ENCODE peak calls at places on chromosomes 16 and 17, in five cellular contexts. P is ascending aorta; W is heart right ventricle; G is CD8-positive, alpha-beta memory T cell; L is H9. N is an unnamed sample. For H3K9me3, the result is how much of the 10 kb centered on the place peaks cover.

GRCh38 chr16:85220125-85220839 is 108.0 kb upstream of the CIBAR2 start:
- DNase-seq in G (no peak), W (peak), P (no peak), L (no peak), N (no peak)

GRCh38 chr17:9669551-9670008 is 24.3 kb downstream of the USP43 start:
- DNase-seq in L (no peak), W (no peak), P (no peak), G (no peak), N (no peak)

GRCh38 chr17:3012926-3013581 is 50.4 kb downstream of the OR1D5 start:
- DNase-seq in L (peak), W (peak), G (peak), P (no peak), N (peak)

GRCh38 chr16:58492735-58493134 is 7.2 kb upstream of the NDRG4 start:
- DNase-seq in W (no peak), G (no peak), P (no peak), L (peak), N (no peak)

GRCh38 chr16:18792836-18793433 is 2.8 kb upstream of the RPS15A start:
- DNase-seq in L (no peak), P (no peak), W (no peak), G (no peak), N (no peak)

GRCh38 chr16:30113031-30113710 is at the start of gene GDPD3:
- DNase-seq in W (no peak), P (no peak), G (no peak), L (peak), N (no peak)

GRCh38 chr17:75011788-75012319 is 616 bp upstream of the MRPL58 start:
- DNase-seq in G (no peak), W (peak), P (no peak), L (no peak), N (no peak)

GRCh38 chr16:83920894-83921491 is 22.1 kb downstream of the MLYCD start:
- DNase-seq in G (no peak), P (no peak), L (no peak), W (no peak), N (no peak)

GRCh38 chr17:17071531-17072360 is 29.5 kb downstream of the MPRIP start:
- DNase-seq in W (no peak), P (no peak), L (no peak), G (no peak), N (no peak)

GRCh38 chr17:32331243-32332040 is 10.5 kb downstream of the C17orf75 start:
- DNase-seq in P (no peak), G (no peak), L (no peak), W (no peak), N (no peak)

GRCh38 chr17:64016248-64016784 is 4.1 kb downstream of the ICAM2 start:
- DNase-seq in P (no peak), L (no peak), G (peak), W (no peak), N (no peak)

GRCh38 chr16:751152-752007 is 9.2 kb upstream of the MSLN start:
- DNase-seq in P (no peak), G (no peak), W (no peak), L (no peak), N (no peak)

GRCh38 chr16:56789360-56789759 is 59.4 kb downstream of the NUP93 start:
- DNase-seq in W (peak), L (no peak), P (no peak), G (peak), N (peak)

GRCh38 chr17:38322156-38322779 is 21.5 kb downstream of the GPR179 start:
- DNase-seq in P (no peak), W (peak), G (peak), L (peak), N (peak)

GRCh38 chr17:40437095-40437732 is 6.0 kb upstream of the IGFBP4 start:
- DNase-seq in G (no peak), W (no peak), P (no peak), L (no peak), N (no peak)

GRCh38 chr17:29615048-29615385 is 7.7 kb downstream of the CORO6 start:
- DNase-seq in P (no peak), W (no peak), G (peak), L (no peak), N (peak)

GRCh38 chr17:68195667-68196393 is 52.0 kb upstream of the AMZ2 start:
- DNase-seq in W (no peak), P (no peak), L (peak), G (no peak), N (no peak)

GRCh38 chr16:70433456-70434103 is 5.3 kb downstream of the ST3GAL2 start:
- DNase-seq in W (peak), L (no peak), G (no peak), P (no peak), N (no peak)

GRCh38 chr17:35872581-35872980 is 3.9 kb upstream of the HEATR9 start:
- DNase-seq in W (no peak), P (no peak), G (no peak), L (no peak), N (no peak)

GRCh38 chr17:76497979-76498885 is 3.0 kb downstream of the RHBDF2 start:
- DNase-seq in L (peak), G (no peak), P (peak), W (peak), N (no peak)

GRCh38 chr16:14510939-14511797 is 118.9 kb downstream of the PARN start:
- DNase-seq in P (no peak), W (no peak), L (no peak), G (no peak), N (no peak)

GRCh38 chr16:65788434-65789147 is 577.9 kb upstream of the CDH5 start:
- DNase-seq in P (no peak), W (no peak), G (no peak), L (no peak), N (no peak)

GRCh38 chr16:81008151-81008789 is 1.3 kb downstream of the CENPN start:
- DNase-seq in P (no peak), L (no peak), W (no peak), G (no peak), N (peak)

GRCh38 chr17:78384479-78385175 is 6.2 kb downstream of the PGS1 start:
- DNase-seq in L (no peak), G (no peak), W (no peak), P (no peak), N (no peak)

GRCh38 chr16:23183486-23183862 is 929 bp downstream of the SCNN1G start:
- DNase-seq in L (no peak), G (no peak), P (no peak), W (no peak), N (no peak)

GRCh38 chr17:81049973-81050551 is 15.1 kb downstream of the BAIAP2 start:
- DNase-seq in G (no peak), W (no peak), L (peak), P (no peak), N (no peak)

GRCh38 chr16:78035012-78035411 is 12.7 kb downstream of the CLEC3A start:
- DNase-seq in L (no peak), P (no peak), W (no peak), G (no peak), N (no peak)

GRCh38 chr17:77737442-77738265 is 220.8 kb upstream of the TNRC6C start:
- DNase-seq in G (no peak), W (peak), L (peak), P (no peak), N (no peak)

GRCh38 chr16:78310990-78311561 is 211.6 kb downstream of the WWOX start:
- DNase-seq in P (no peak), L (peak), W (no peak), G (no peak), N (no peak)

GRCh38 chr17:43745541-43745940 is 13.1 kb downstream of the SOST start:
- DNase-seq in G (no peak), P (no peak), W (no peak), L (no peak), N (no peak)

GRCh38 chr16:84194470-84195200 is 3.7 kb downstream of the ADAD2 start:
- DNase-seq in L (no peak), P (no peak), W (no peak), G (peak), N (no peak)

GRCh38 chr17:17784599-17785264 is 52.1 kb downstream of the SREBF1 start:
- DNase-seq in W (no peak), G (peak), P (no peak), L (no peak), N (no peak)

GRCh38 chr17:49249292-49249794 is 18.8 kb upstream of the PHOSPHO1 start:
- DNase-seq in P (no peak), G (no peak), W (peak), L (no peak), N (no peak)

GRCh38 chr16:73000020-73000906 is 47.7 kb downstream of the ZFHX3 start:
- DNase-seq in L (no peak), W (peak), P (no peak), G (no peak), N (no peak)

GRCh38 chr17:75411328-75412067 is 6.0 kb upstream of the GRB2 start:
- DNase-seq in G (no peak), L (no peak), W (no peak), P (no peak), N (no peak)

GRCh38 chr17:29642171-29642611 is 19.5 kb upstream of the CORO6 start:
- DNase-seq in W (no peak), G (no peak), P (no peak), L (no peak), N (no peak)

GRCh38 chr17:80247561-80247960 is 13.1 kb upstream of the RNF213 start:
- DNase-seq in P (no peak), W (no peak), L (no peak), G (no peak), N (no peak)

GRCh38 chr17:61619493-61619892 is 28.5 kb upstream of the NACA2 start:
- DNase-seq in L (no peak), W (no peak), G (no peak), P (no peak), N (no peak)
- H3K9me3 ChIP-seq in L (under half), W (under half), G (under half), P (under half), N (under half)

GRCh38 chr16:35146723-35147458 is 1687.5 kb downstream of the TP53TG3F start:
- DNase-seq in L (no peak), G (no peak), W (no peak), P (no peak), N (no peak)
- H3K9me3 ChIP-seq in L (half or more), G (under half), W (under half), P (under half), N (under half)

GRCh38 chr16:10447289-10447688 is 61.4 kb downstream of the ATF7IP2 start:
- DNase-seq in L (no peak), P (no peak), G (no peak), W (no peak), N (no peak)

DNA sequence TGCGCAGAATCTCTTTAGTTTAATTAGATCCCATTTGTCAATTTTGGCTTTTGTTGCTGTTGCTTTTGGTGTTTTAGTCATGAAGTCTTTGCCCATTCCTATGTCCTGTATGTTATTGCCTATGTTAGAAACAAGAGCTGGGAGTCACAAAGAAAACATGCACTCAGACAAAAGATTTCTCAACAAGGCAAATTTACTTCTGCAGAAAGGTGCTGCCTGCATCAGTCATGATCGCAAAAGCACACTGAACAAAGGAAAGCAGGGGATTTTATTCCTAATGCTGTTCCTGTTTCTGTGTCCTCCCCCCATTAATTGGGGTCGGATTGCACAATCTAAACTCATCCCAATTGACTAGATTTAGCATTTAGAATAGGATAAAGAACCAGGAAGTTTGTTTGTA is 55.9 kb downstream of the ATF7IP2 start:
- DNase-seq in W (no peak), G (no peak), L (no peak), P (no peak), N (no peak)
- H3K9me3 ChIP-seq in W (under half), G (under half), L (under half), P (under half), N (under half)

GRCh38 chr16:50765866-50766265 is 24.0 kb downstream of the CYLD start:
- DNase-seq in W (no peak), P (no peak), G (no peak), L (no peak), N (no peak)
- H3K9me3 ChIP-seq in W (under half), P (under half), G (under half), L (under half), N (under half)

GRCh38 chr16:66894055-66894454 is 13.7 kb downstream of the PDP2 start:
- DNase-seq in G (no peak), P (no peak), L (no peak), W (no peak), N (no peak)
- H3K9me3 ChIP-seq in G (under half), P (under half), L (under half), W (under half), N (under half)

GRCh38 chr17:58153046-58153445 is 4.9 kb downstream of the OR4D1 start:
- DNase-seq in W (no peak), L (no peak), G (peak), P (no peak), N (peak)

GRCh38 chr17:58144801-58145200 is 3.4 kb upstream of the OR4D1 start:
- DNase-seq in P (no peak), G (no peak), W (no peak), L (no peak), N (no peak)

GRCh38 chr17:58148609-58149008 is 425 bp downstream of the OR4D1 start:
- DNase-seq in L (no peak), G (no peak), P (no peak), W (no peak), N (no peak)

DNA sequence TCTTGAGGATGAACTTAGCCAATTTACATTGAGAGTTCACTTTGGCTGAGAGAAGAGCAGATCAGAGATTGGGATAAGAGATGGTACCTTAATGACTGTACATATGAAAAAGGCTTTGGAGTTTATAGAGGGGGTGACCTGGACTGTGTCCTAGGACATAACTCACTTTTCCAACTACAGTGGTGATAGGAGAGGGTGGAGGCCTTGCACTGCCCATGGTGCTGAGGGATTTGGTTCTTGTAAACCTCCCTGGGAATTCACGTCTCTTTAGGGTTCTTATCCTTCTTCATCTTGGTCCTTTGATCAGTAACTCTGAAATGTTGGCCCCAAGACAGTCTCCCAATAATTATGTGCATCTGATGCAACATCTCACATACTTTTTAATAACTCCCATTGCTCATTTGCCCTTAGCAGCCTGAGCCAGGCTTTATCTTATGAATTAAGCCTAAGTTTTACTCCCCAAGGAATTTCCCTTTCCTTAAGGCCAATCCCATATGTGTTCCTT is at the start of gene OR4D1:
- DNase-seq in G (no peak), P (no peak), W (no peak), L (no peak), N (no peak)
- H3K9me3 ChIP-seq in G (under half), P (under half), W (under half), L (under half), N (under half)

GRCh38 chr16:27390157-27390556 is 11.8 kb upstream of the IL21R start:
- DNase-seq in G (no peak), L (no peak), P (no peak), W (no peak), N (no peak)
- H3K9me3 ChIP-seq in G (under half), L (under half), P (under half), W (under half), N (under half)

GRCh38 chr17:14318906-14319205 is 18.0 kb downstream of the HS3ST3B1 start:
- DNase-seq in L (no peak), W (no peak), P (no peak), G (peak), N (no peak)

GRCh38 chr17:14321980-14322776 is 21.3 kb downstream of the HS3ST3B1 start:
- DNase-seq in G (no peak), L (no peak), P (no peak), W (no peak), N (no peak)

GRCh38 chr17:14320098-14320497 is 19.2 kb downstream of the HS3ST3B1 start:
- DNase-seq in P (no peak), G (no peak), W (no peak), L (no peak), N (no peak)

GRCh38 chr17:14321476-14321949 is 20.6 kb downstream of the HS3ST3B1 start:
- DNase-seq in W (no peak), L (no peak), G (no peak), P (no peak), N (no peak)

DNA sequence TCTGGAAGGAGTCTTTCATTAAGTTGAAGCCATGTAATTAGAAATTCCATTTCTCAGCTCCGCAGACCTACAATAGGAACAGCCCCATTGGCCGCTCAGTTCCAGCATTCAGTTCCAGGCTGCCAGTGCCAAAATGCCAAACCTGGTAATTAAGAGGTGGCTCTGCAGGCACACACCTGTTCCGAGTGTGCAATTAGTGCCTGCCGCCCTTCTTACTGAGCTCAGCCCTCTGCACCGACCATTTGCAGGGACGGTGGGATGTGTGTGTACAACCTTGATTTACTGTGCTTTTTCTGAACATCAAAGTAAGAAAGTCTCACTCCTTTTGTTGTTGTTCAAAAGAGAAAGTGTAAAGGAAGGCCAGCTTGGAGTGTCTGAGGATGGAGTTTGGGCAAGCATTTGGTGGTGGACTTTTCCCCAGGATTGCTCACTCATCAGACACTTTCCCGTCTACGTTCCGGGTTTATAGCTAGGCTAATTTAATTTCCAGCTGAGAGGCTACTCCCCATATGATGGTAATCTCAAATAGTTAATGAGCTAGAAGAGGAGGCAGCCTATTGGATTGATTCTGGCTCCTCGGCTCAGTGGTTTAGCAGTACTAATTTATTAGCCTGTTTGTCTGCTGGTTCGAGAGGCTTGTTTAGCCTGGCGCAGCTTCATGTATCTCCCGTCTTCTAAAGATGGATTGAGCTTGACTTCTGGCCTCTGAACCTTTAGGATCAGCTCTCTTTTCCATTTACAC is 20.0 kb downstream of the HS3ST3B1 start:
- DNase-seq in P (no peak), G (no peak), L (no peak), W (no peak), N (no peak)
- H3K9me3 ChIP-seq in P (under half), G (under half), L (under half), W (under half), N (under half)

N was measured in CD4-positive, alpha-beta memory T cell.